ENCODE peak calls at places on chromosomes 5 and 9, in four cellular contexts. O, Z, P and F are unnamed samples.

GRCh38 chr5:74063821-74064598 is 438.0 kb downstream of the ARHGEF28 start:
- DNase-seq in O (no peak), Z (no peak), P (peak; percentile 14), F (no peak)

GRCh38 chr9:128917151-128917849 is 3.5 kb upstream of the PHYHD1 start:
- DNase-seq in O (no peak), Z (no peak), P (peak; percentile 61), F (no peak)

GRCh38 chr9:73441890-73442818 is 290.5 kb downstream of the ANXA1 start:
- DNase-seq in O (no peak), Z (no peak), P (no peak), F (peak; percentile 74)

GRCh38 chr5:154826-155225 is 36.5 kb upstream of the LRRC14B start:
- DNase-seq in O (no peak), Z (no peak), P (no peak), F (no peak)

GRCh38 chr9:132099741-132100407 is 20.2 kb upstream of the MED27 start:
- DNase-seq in O (no peak), Z (no peak), P (no peak), F (no peak)

GRCh38 chr9:114007991-114008666 is 70.0 kb downstream of the AMBP start:
- DNase-seq in O (no peak), Z (peak; percentile 36), P (no peak), F (no peak)

GRCh38 chr5:57900356-57900944 is 417.8 kb upstream of the ACTBL2 start:
- DNase-seq in O (no peak), Z (no peak), P (no peak), F (no peak)

GRCh38 chr9:94639045-94639995 is at the start of gene FBP1:
- DNase-seq in O (no peak), Z (peak; percentile 74), P (no peak), F (no peak)

GRCh38 chr5:160166973-160167622 is 47.8 kb upstream of the PWWP2A start:
- DNase-seq in O (no peak), Z (no peak), P (no peak), F (no peak)

GRCh38 chr5:118017536-118017935 is 970.8 kb downstream of the DTWD2 start:
- DNase-seq in O (no peak), Z (no peak), P (no peak), F (no peak)

GRCh38 chr9:33818832-33819500 is 2.0 kb downstream of the UBE2R2 start:
- DNase-seq in O (no peak), Z (no peak), P (no peak), F (no peak)

GRCh38 chr9:136686794-136687711 is at the start of gene AGPAT2:
- DNase-seq in O (no peak), Z (peak; percentile 71), P (no peak), F (no peak)

GRCh38 chr5:67793966-67794365 is 421.6 kb upstream of the PIK3R1 start:
- DNase-seq in O (no peak), Z (no peak), P (no peak), F (no peak)

GRCh38 chr5:137376127-137376526 is 123.0 kb downstream of the SPOCK1 start:
- DNase-seq in O (no peak), Z (no peak), P (no peak), F (no peak)

GRCh38 chr9:22913518-22913917 is 466.9 kb downstream of the DMRTA1 start:
- DNase-seq in O (peak; percentile 48), Z (no peak), P (no peak), F (no peak)

GRCh38 chr5:58012103-58012502 is 447.8 kb downstream of the PLK2 start:
- DNase-seq in O (no peak), Z (no peak), P (no peak), F (no peak)

GRCh38 chr9:6869081-6869948 is 111.5 kb downstream of the KDM4C start:
- DNase-seq in O (no peak), Z (no peak), P (no peak), F (peak; percentile 20)

GRCh38 chr5:131265318-131265803 is 1.5 kb downstream of the CDC42SE2 start:
- DNase-seq in O (no peak), Z (no peak), P (peak; percentile 60), F (no peak)

GRCh38 chr9:120873512-120873911 is 3.5 kb downstream of the PHF19 start:
- DNase-seq in O (no peak), Z (peak; percentile 77), P (no peak), F (peak; percentile 93)

DNA sequence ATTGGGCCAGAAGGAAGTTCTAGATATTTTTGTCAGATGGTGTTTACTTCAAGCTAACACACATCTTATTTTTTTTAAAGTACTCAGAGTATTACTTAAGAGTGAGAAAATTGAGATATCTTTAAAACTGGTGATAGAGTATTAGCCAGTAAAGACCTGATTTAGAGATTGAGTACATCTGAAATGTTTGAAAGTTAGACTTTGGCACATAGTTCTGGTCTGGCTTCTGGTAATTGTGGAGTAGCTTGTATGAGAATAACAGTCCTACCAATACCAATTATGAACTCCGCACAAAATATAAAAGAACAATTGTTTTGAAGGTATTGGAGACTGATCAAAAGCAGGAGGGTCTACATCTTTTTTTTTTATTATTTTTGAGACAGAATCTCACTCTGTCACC is 44.5 kb upstream of the GLIPR2 start:
- DNase-seq in O (no peak), Z (no peak), P (no peak), F (no peak)
- TF ChIP-seq SUZ12 in O (no peak), Z (no peak), P (no peak), F (no peak)

GRCh38 chr9:1042466-1042865 is 7.7 kb upstream of the DMRT2 start:
- DNase-seq in O (no peak), Z (peak; percentile 90), P (no peak), F (no peak)
- H3K27me3 ChIP-seq in O (peaks cover 17% of the 10 kb centered on the region), Z (peaks cover 7% of the 10 kb centered on the region), P (no peaks in the 10 kb centered on the region), F (peaks cover 20% of the 10 kb centered on the region)

DNA sequence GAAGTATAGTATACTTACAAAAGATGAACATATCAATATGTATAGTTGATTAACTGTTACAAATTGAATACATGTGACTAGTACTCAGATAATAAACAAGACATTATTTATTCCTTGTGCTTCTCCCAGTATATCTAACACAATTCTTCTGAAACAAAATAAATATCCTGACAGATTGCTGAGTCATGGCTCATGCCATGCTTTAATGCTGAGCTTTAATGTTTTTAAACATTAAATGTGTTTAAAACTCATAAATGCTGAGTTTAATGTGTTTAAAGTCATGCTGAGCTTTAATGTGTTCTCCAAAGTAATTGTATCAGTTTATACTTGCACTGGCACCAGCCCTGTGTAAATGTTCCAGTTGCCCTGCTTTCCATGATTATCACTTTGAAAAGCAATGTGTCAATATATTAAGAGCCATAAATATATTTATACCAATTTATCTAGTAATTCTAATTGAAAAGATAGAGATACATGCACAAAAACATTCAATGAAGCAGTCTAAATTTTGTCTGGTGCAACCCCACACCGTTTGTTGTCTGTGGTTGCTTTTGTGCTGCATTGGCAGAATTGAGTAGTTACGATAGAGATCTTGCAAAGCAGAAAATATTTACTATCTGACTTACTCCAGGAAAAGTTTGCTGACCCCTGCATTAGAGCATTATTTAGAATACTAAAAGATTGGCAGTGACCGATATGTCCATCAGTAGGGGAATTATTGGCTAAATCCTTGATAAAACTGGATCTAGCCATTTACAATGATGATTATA is 15.7 kb downstream of the KIAA1958 start:
- DNase-seq in O (no peak), Z (no peak), P (no peak), F (no peak)
- TF ChIP-seq SUZ12 in O (no peak), Z (no peak), P (no peak), F (no peak)

DNA sequence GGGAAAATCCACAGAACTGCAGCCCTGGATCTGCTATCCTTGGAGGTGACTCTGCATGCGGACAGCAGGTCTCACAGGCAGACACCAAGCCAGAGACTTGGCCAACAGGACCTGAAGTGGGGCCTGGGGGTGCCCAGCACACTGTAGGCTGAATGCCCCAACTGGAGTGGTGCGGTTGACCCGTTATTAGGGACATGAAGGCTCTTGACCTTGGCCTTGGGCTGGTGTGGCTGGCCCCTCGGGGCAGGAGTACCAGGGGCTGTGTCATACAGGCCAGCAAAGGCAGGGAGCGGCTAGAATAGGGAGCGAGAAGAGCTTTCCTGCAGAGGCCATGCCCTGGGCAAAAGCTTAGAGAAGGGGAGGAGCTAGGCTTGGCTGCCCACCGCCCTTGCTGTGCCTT is 153.2 kb upstream of the MVB12B start:
- DNase-seq in O (no peak), Z (no peak), P (no peak), F (no peak)
- H3K27me3 ChIP-seq in O (peaks cover 3% of the 10 kb centered on the region), Z (no peaks in the 10 kb centered on the region), P (peaks cover 4% of the 10 kb centered on the region), F (no peaks in the 10 kb centered on the region)